ENCODE peak calls at places on chromosome 14, in ten cellular contexts. C is stomach, M is transverse colon, R is SK-N-SH, D is GM23338, B is HepG2, K is HCT116, O is Panc1, J is prostate gland, G is GM12878. F is an unnamed sample.
A peak's percentile ranks its signal among the peaks of the same experiment; 100 is the strongest.

GRCh38 chr14:99781853-99782610 is 11.2 kb upstream of the EML1 start:
- DNase-seq in J (no peak), G (no peak), O (no peak), B (no peak), D (no peak), R (no peak), K (no peak), M (no peak), C (no peak), F (no peak)

GRCh38 chr14:92555440-92556111 is 42.0 kb downstream of the RIN3 start:
- DNase-seq in J (no peak), G (no peak), C (no peak), D (no peak), B (no peak), R (no peak), O (no peak), K (no peak), M (no peak), F (peak; percentile 33)

GRCh38 chr14:102659797-102660196 is 67.3 kb downstream of the RCOR1 start:
- DNase-seq in C (no peak), J (no peak), B (no peak), G (no peak), K (no peak), O (no peak), R (no peak), M (no peak), D (no peak), F (no peak)

GRCh38 chr14:87149583-87150354 is 843.2 kb downstream of the GALC start:
- DNase-seq in J (no peak), D (peak; percentile 97), C (no peak), M (no peak), O (no peak), R (no peak), B (no peak), G (no peak), K (no peak), F (no peak)

GRCh38 chr14:71625175-71625574 is 307.1 kb upstream of the RGS6 start:
- DNase-seq in R (no peak), O (no peak), C (no peak), J (no peak), K (no peak), G (no peak), D (no peak), M (no peak), B (no peak), F (peak; percentile 1)

GRCh38 chr14:55366271-55366670 is 45.4 kb downstream of the ATG14 start:
- DNase-seq in G (no peak), K (no peak), M (no peak), R (no peak), O (no peak), C (no peak), J (peak; percentile 43), D (no peak), B (no peak), F (no peak)

GRCh38 chr14:104889374-104889755 is 24.3 kb downstream of the CEP170B start:
- DNase-seq in J (no peak), R (no peak), O (no peak), G (no peak), D (no peak), B (no peak), C (no peak), M (no peak), K (no peak), F (no peak)

GRCh38 chr14:52380294-52380693 is 66.2 kb downstream of the PTGER2 start:
- DNase-seq in D (no peak), O (no peak), G (peak; percentile 25), M (no peak), K (no peak), B (no peak), C (no peak), R (no peak), J (no peak), F (no peak)

GRCh38 chr14:59055439-59056045 is 132.9 kb upstream of the DAAM1 start:
- DNase-seq in R (peak; percentile 65), G (peak; percentile 7), C (peak; percentile 26), D (peak; percentile 43), O (peak; percentile 24), M (peak; percentile 17), K (peak; percentile 13), J (peak; percentile 16), B (peak; percentile 21), F (peak; percentile 19)

GRCh38 chr14:46344327-46344937 is 307.1 kb downstream of the RPL10L start:
- DNase-seq in D (peak; percentile 75), O (peak; percentile 13), M (no peak), B (peak; percentile 15), G (peak; percentile 2), J (no peak), R (peak; percentile 0), C (no peak), K (peak; percentile 3), F (peak; percentile 12)

GRCh38 chr14:76923422-76924362 is 97.5 kb downstream of the LRRC74A start:
- DNase-seq in R (no peak), J (no peak), G (no peak), B (no peak), M (no peak), D (peak; percentile 71), C (no peak), O (no peak), K (no peak), F (peak; percentile 19)

GRCh38 chr14:42057176-42057575 is 450.5 kb downstream of the LRFN5 start:
- DNase-seq in M (no peak), R (no peak), G (no peak), J (no peak), B (no peak), D (no peak), O (no peak), C (no peak), K (no peak), F (no peak)

GRCh38 chr14:36657409-36658090 is 4.1 kb upstream of the PAX9 start:
- DNase-seq in J (peak; percentile 50), K (no peak), R (peak; percentile 41), O (no peak), B (no peak), G (no peak), D (peak; percentile 76), M (no peak), C (no peak), F (no peak)

GRCh38 chr14:52131640-52132320 is 62.9 kb upstream of the NID2 start:
- DNase-seq in B (peak; percentile 80), O (peak; percentile 55), C (peak; percentile 49), K (peak; percentile 87), M (peak; percentile 84), D (peak; percentile 93), R (peak; percentile 89), G (peak; percentile 4), J (peak; percentile 67), F (peak; percentile 42)

GRCh38 chr14:80456200-80456599 is 244.9 kb upstream of the DIO2 start:
- DNase-seq in O (no peak), G (no peak), J (no peak), M (no peak), B (no peak), C (no peak), D (no peak), R (no peak), K (no peak), F (no peak)

GRCh38 chr14:23550827-23551265 is 719 bp downstream of the ZFHX2 start:
- DNase-seq in D (no peak), G (no peak), R (peak; percentile 69), M (peak; percentile 27), O (no peak), B (no peak), J (no peak), C (no peak), K (no peak), F (no peak)

GRCh38 chr14:103362780-103363179 is 22.4 kb upstream of the MARK3 start:
- DNase-seq in M (no peak), C (no peak), G (no peak), J (no peak), D (no peak), B (no peak), O (no peak), R (no peak), K (peak; percentile 29), F (no peak)

GRCh38 chr14:23071244-23071974 is 14.1 kb upstream of the CDH24 start:
- DNase-seq in D (peak; percentile 95), M (peak; percentile 85), O (no peak), G (peak; percentile 45), B (peak; percentile 94), R (peak; percentile 88), J (peak; percentile 82), K (no peak), C (peak; percentile 82), F (peak; percentile 93)

GRCh38 chr14:81351205-81351604 is 48.9 kb downstream of the STON2 start:
- DNase-seq in D (no peak), O (no peak), B (no peak), G (no peak), M (no peak), R (no peak), C (no peak), K (no peak), J (no peak), F (no peak)

DNA sequence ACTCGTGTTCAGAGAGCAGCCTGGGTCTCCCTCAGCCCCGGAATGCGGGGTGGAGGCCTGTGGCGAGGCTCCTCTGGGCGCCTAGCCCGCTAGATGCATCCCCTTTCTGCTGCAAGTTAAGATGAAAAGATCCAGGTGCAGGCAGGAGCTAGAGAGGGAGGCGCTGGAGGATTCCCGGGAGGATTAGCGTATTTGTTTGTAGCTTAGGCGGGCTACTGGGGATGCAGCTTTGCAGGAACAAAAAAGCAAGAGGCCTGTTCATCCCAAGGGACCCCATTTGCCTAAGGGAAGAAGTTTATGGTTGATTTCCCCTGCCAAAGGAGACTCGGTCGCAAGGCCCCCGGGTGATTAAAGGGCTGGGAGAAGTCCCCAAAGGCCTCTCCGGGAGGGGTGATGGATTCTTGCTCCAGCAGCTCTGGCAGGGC is 818 bp downstream of the CCDC177 start:
- DNase-seq in K (no peak), R (no peak), D (peak; percentile 61), O (no peak), M (no peak), J (no peak), C (no peak), B (no peak), G (no peak), F (no peak)
- H3K4me3 ChIP-seq in K (no peak overlapping the region), R (no peak overlapping the region), D (peak overlapping the region; percentile 58), O (no peak overlapping the region), M (no peak overlapping the region), J (no peak overlapping the region), C (peak overlapping the region; percentile 44), B (no peak overlapping the region), G (no peak overlapping the region), F (no peak overlapping the region)

GRCh38 chr14:64986578-64987571 is at the start of gene FNTB:
- DNase-seq in J (peak; percentile 97), C (peak; percentile 97), G (peak; percentile 94), M (peak; percentile 96), O (peak; percentile 92), B (peak; percentile 92), R (peak; percentile 92), K (peak; percentile 92), D (peak; percentile 99), F (peak; percentile 81)
- TF ChIP-seq POLR2AphosphoS5 in J (peak; percentile 92), C (peak; percentile 93), G (peak; percentile 73), M (peak; percentile 66), O (peak; percentile 65), B (peak; percentile 90), R (peak; percentile 75), K (peak; percentile 78), D (peak; percentile 91), F (peak; percentile 56)

GRCh38 chr14:32009636-32010560 is 67.2 kb upstream of the ARHGAP5 start:
- DNase-seq in C (no peak), B (no peak), M (no peak), K (no peak), J (no peak), G (no peak), D (no peak), O (no peak), R (no peak), F (no peak)
- H3K27ac ChIP-seq in C (no peak overlapping the region), B (no peak overlapping the region), M (no peak overlapping the region), K (no peak overlapping the region), J (no peak overlapping the region), G (no peak overlapping the region), D (no peak overlapping the region), O (no peak overlapping the region), R (no peak overlapping the region), F (no peak overlapping the region)

GRCh38 chr14:21536395-21537087 is 10.4 kb upstream of the SALL2 start:
- DNase-seq in O (no peak), K (no peak), G (no peak), J (no peak), R (no peak), M (no peak), C (no peak), D (peak; percentile 82), B (no peak), F (no peak)
- H3K4me3 ChIP-seq in O (peak overlapping the region; percentile 36), K (no peak overlapping the region), G (no peak overlapping the region), J (peak overlapping the region; percentile 3), R (peak overlapping the region; percentile 60), M (peak overlapping the region; percentile 27), C (peak overlapping the region; percentile 42), D (peak overlapping the region; percentile 84), B (peak overlapping the region; percentile 57), F (no peak overlapping the region)

F was measured in HL-60.